ENCODE peak calls at places on chromosomes 12 and 14, in five cellular contexts. One of them, this sample, is unnamed. For H3K4me1, the result is how much of the 10 kb centered on the place peaks cover.

GRCh38 chr14:99266181-99267178 is 5.5 kb downstream of the BCL11B start:
- DNase-seq in pancreas: peak
- DNase-seq in neuronal stem cell: no peak
- DNase-seq in breast epithelium: peak
- DNase-seq in trophoblast cell: peak
- DNase-seq in this sample: peak

GRCh38 chr14:104881369-104881979 is 16.4 kb downstream of the CEP170B start:
- DNase-seq in pancreas: no peak
- DNase-seq in neuronal stem cell: no peak
- DNase-seq in breast epithelium: no peak
- DNase-seq in trophoblast cell: no peak
- DNase-seq in this sample: no peak

GRCh38 chr12:95820096-95820703 is 29.6 kb upstream of the NTN4 start:
- DNase-seq in pancreas: peak
- DNase-seq in neuronal stem cell: no peak
- DNase-seq in breast epithelium: no peak
- DNase-seq in trophoblast cell: peak
- DNase-seq in this sample: peak

GRCh38 chr14:93759781-93760307 is 28.4 kb downstream of the PRIMA1 start:
- DNase-seq in pancreas: no peak
- DNase-seq in neuronal stem cell: no peak
- DNase-seq in breast epithelium: no peak
- DNase-seq in trophoblast cell: no peak
- DNase-seq in this sample: peak

GRCh38 chr12:57086951-57087688 is 1.8 kb upstream of the NAB2 start:
- DNase-seq in pancreas: peak
- DNase-seq in neuronal stem cell: peak
- DNase-seq in breast epithelium: peak
- DNase-seq in trophoblast cell: peak
- DNase-seq in this sample: peak

GRCh38 chr12:12874014-12874413 is 17.3 kb upstream of the GPRC5A start:
- DNase-seq in pancreas: no peak
- DNase-seq in neuronal stem cell: no peak
- DNase-seq in breast epithelium: no peak
- DNase-seq in trophoblast cell: no peak
- DNase-seq in this sample: no peak

GRCh38 chr12:80272516-80272915 is 171.5 kb upstream of the PTPRQ start:
- DNase-seq in pancreas: no peak
- DNase-seq in neuronal stem cell: peak
- DNase-seq in breast epithelium: no peak
- DNase-seq in trophoblast cell: no peak
- DNase-seq in this sample: no peak

GRCh38 chr14:96354246-96354645 is 8.9 kb downstream of the ATG2B start:
- DNase-seq in pancreas: no peak
- DNase-seq in neuronal stem cell: no peak
- DNase-seq in breast epithelium: no peak
- DNase-seq in trophoblast cell: no peak
- DNase-seq in this sample: no peak

GRCh38 chr14:62957562-62957961 is 87.7 kb downstream of the KCNH5 start:
- DNase-seq in pancreas: no peak
- DNase-seq in neuronal stem cell: no peak
- DNase-seq in breast epithelium: no peak
- DNase-seq in trophoblast cell: no peak
- DNase-seq in this sample: no peak

GRCh38 chr12:110693731-110694130 is 4.8 kb upstream of the HVCN1 start:
- DNase-seq in pancreas: no peak
- DNase-seq in neuronal stem cell: no peak
- DNase-seq in breast epithelium: no peak
- DNase-seq in trophoblast cell: no peak
- DNase-seq in this sample: no peak

GRCh38 chr14:35533357-35534129 is 421 bp upstream of the INSM2 start:
- DNase-seq in pancreas: peak
- DNase-seq in neuronal stem cell: peak
- DNase-seq in breast epithelium: no peak
- DNase-seq in trophoblast cell: peak
- DNase-seq in this sample: no peak

GRCh38 chr12:67424784-67425183 is 155.6 kb downstream of the CAND1 start:
- DNase-seq in pancreas: no peak
- DNase-seq in neuronal stem cell: no peak
- DNase-seq in breast epithelium: no peak
- DNase-seq in trophoblast cell: peak
- DNase-seq in this sample: no peak

GRCh38 chr14:69355955-69356321 is 42.2 kb downstream of the ERH start:
- DNase-seq in pancreas: no peak
- DNase-seq in neuronal stem cell: no peak
- DNase-seq in breast epithelium: no peak
- DNase-seq in trophoblast cell: no peak
- DNase-seq in this sample: peak

GRCh38 chr12:80233926-80234325 is 134.6 kb downstream of the OTOGL start:
- DNase-seq in pancreas: no peak
- DNase-seq in neuronal stem cell: no peak
- DNase-seq in breast epithelium: no peak
- DNase-seq in trophoblast cell: no peak
- DNase-seq in this sample: no peak

GRCh38 chr14:102282751-102283465 is 22.1 kb downstream of the MOK start:
- DNase-seq in pancreas: no peak
- DNase-seq in neuronal stem cell: no peak
- DNase-seq in breast epithelium: no peak
- DNase-seq in trophoblast cell: no peak
- DNase-seq in this sample: no peak
- H3K4me1 ChIP-seq in pancreas: under half
- H3K4me1 ChIP-seq in neuronal stem cell: under half
- H3K4me1 ChIP-seq in breast epithelium: under half
- H3K4me1 ChIP-seq in trophoblast cell: under half
- H3K4me1 ChIP-seq in this sample: under half

DNA sequence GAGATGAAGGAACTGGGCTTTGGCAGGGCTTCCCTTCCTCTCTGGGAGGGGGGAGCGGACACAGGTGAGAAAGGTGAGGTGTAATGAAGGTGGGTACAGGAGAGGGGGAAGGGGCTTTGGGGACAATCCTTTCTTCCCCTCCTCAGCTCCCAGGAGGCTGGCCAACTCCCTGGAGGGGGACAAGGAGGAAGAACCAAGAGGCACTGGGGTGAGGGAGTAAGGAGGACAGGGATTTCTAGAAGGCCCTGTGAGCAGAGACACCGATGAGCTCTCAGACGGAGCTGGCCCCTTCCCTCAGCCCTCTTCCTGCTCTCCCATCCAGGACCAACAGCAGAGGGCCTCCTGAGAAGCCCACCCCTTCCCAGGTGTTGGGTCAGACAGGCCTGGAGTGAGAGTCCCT is 53.4 kb downstream of the PLEKHG3 start:
- DNase-seq in pancreas: no peak
- DNase-seq in neuronal stem cell: no peak
- DNase-seq in breast epithelium: no peak
- DNase-seq in trophoblast cell: no peak
- DNase-seq in this sample: no peak
- H3K27ac ChIP-seq in pancreas: peak
- H3K27ac ChIP-seq in neuronal stem cell: no peak
- H3K27ac ChIP-seq in breast epithelium: peak
- H3K27ac ChIP-seq in trophoblast cell: peak
- H3K27ac ChIP-seq in this sample: peak

GRCh38 chr12:132181570-132182200 is 37.4 kb downstream of the NOC4L start:
- DNase-seq in pancreas: no peak
- DNase-seq in neuronal stem cell: no peak
- DNase-seq in breast epithelium: no peak
- DNase-seq in trophoblast cell: no peak
- DNase-seq in this sample: no peak
- H3K4me1 ChIP-seq in pancreas: under half
- H3K4me1 ChIP-seq in neuronal stem cell: under half
- H3K4me1 ChIP-seq in breast epithelium: under half
- H3K4me1 ChIP-seq in trophoblast cell: under half
- H3K4me1 ChIP-seq in this sample: under half

GRCh38 chr14:61515436-61516124 is 179.7 kb upstream of the HIF1A start:
- DNase-seq in pancreas: no peak
- DNase-seq in neuronal stem cell: no peak
- DNase-seq in breast epithelium: no peak
- DNase-seq in trophoblast cell: peak
- DNase-seq in this sample: no peak
- H3K27ac ChIP-seq in pancreas: no peak
- H3K27ac ChIP-seq in neuronal stem cell: no peak
- H3K27ac ChIP-seq in breast epithelium: peak
- H3K27ac ChIP-seq in trophoblast cell: peak
- H3K27ac ChIP-seq in this sample: no peak

GRCh38 chr12:1992732-1993131 is 11.5 kb downstream of the DCP1B start:
- DNase-seq in pancreas: no peak
- DNase-seq in neuronal stem cell: no peak
- DNase-seq in breast epithelium: no peak
- DNase-seq in trophoblast cell: no peak
- DNase-seq in this sample: no peak

GRCh38 chr12:1993341-1993740 is 10.9 kb downstream of the DCP1B start:
- DNase-seq in pancreas: no peak
- DNase-seq in neuronal stem cell: no peak
- DNase-seq in breast epithelium: no peak
- DNase-seq in trophoblast cell: peak
- DNase-seq in this sample: no peak

GRCh38 chr12:1994429-1995143 is 9.7 kb downstream of the DCP1B start:
- DNase-seq in pancreas: no peak
- DNase-seq in neuronal stem cell: no peak
- DNase-seq in breast epithelium: no peak
- DNase-seq in trophoblast cell: no peak
- DNase-seq in this sample: no peak

GRCh38 chr12:1995205-1995896 is 8.9 kb downstream of the DCP1B start:
- DNase-seq in pancreas: no peak
- DNase-seq in neuronal stem cell: no peak
- DNase-seq in breast epithelium: no peak
- DNase-seq in trophoblast cell: no peak
- DNase-seq in this sample: no peak

DNA sequence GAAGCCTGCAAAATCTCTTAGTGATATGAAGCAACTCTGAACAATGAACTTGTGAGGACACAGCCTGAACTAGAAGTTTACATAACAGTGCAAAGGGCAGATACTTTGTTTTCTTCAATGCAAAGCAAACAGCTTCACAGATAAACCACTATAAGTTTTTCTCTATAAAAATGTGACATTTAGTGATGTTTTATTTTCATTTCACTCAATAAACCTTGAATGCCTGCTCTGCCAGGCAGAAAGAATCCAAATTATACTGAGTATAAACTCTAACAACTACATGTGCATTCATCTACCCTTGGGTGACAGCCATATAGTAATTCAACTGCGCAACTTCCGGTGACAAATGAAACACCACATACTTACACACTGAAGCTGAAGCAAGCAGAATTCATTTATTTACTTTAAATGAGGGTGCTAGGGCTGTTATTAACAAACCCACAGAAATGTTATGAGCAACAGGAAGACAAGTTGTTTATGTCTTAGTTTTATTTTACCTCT is 10.3 kb downstream of the DCP1B start:
- DNase-seq in pancreas: no peak
- DNase-seq in neuronal stem cell: no peak
- DNase-seq in breast epithelium: no peak
- DNase-seq in trophoblast cell: no peak
- DNase-seq in this sample: no peak
- H3K4me1 ChIP-seq in pancreas: under half
- H3K4me1 ChIP-seq in neuronal stem cell: under half
- H3K4me1 ChIP-seq in breast epithelium: under half
- H3K4me1 ChIP-seq in trophoblast cell: under half
- H3K4me1 ChIP-seq in this sample: under half

GRCh38 chr14:57068511-57068910 is 200.2 kb downstream of the EXOC5 start:
- DNase-seq in pancreas: no peak
- DNase-seq in neuronal stem cell: no peak
- DNase-seq in breast epithelium: no peak
- DNase-seq in trophoblast cell: no peak
- DNase-seq in this sample: no peak

GRCh38 chr14:57071639-57072038 is 197.1 kb downstream of the EXOC5 start:
- DNase-seq in pancreas: no peak
- DNase-seq in neuronal stem cell: no peak
- DNase-seq in breast epithelium: no peak
- DNase-seq in trophoblast cell: no peak
- DNase-seq in this sample: no peak

GRCh38 chr14:57066463-57066862 is 202.2 kb downstream of the EXOC5 start:
- DNase-seq in pancreas: no peak
- DNase-seq in neuronal stem cell: no peak
- DNase-seq in breast epithelium: no peak
- DNase-seq in trophoblast cell: no peak
- DNase-seq in this sample: no peak

GRCh38 chr14:57069702-57070101 is 199.0 kb downstream of the EXOC5 start:
- DNase-seq in pancreas: no peak
- DNase-seq in neuronal stem cell: no peak
- DNase-seq in breast epithelium: no peak
- DNase-seq in trophoblast cell: no peak
- DNase-seq in this sample: no peak

GRCh38 chr14:57066887-57067513 is 201.7 kb downstream of the EXOC5 start:
- DNase-seq in pancreas: peak
- DNase-seq in neuronal stem cell: peak
- DNase-seq in breast epithelium: no peak
- DNase-seq in trophoblast cell: peak
- DNase-seq in this sample: no peak
- H3K27ac ChIP-seq in pancreas: no peak
- H3K27ac ChIP-seq in neuronal stem cell: no peak
- H3K27ac ChIP-seq in breast epithelium: no peak
- H3K27ac ChIP-seq in trophoblast cell: no peak
- H3K27ac ChIP-seq in this sample: no peak

This sample was measured in uterus.